ENCODE peak calls at places on chromosomes 7 and 10, in nine cellular contexts. One of them, this sample, is unnamed.

GRCh38 chr10:79929409-79929904 is 19.4 kb downstream of the SFTPD start:
- DNase-seq in AG04449: no peak
- DNase-seq in choroid plexus epithelial cell: peak; percentile 75
- DNase-seq in cerebellum: peak; percentile 53
- DNase-seq in posterior cingulate gyrus: peak; percentile 95
- DNase-seq in CD8-positive, alpha-beta memory T cell: peak; percentile 52
- DNase-seq in stimulated activated CD4-positive, alpha-beta T cell treated with anti-CD3 and anti-CD28 coated beads, Interleukin-1b, Interleukin-23, amount 100 ng/mL, for 24 hours: peak; percentile 69
- DNase-seq in effector memory CD8-positive, alpha-beta T cell: peak; percentile 64
- DNase-seq in activated T-cell treated with anti-CD3 and anti-CD28 coated beads, Interleukin-2, amount 50 U/mL, for 24 hours: peak; percentile 84
- DNase-seq in this sample: peak; percentile 69

GRCh38 chr10:92544296-92544695 is 29.6 kb downstream of the IDE start:
- DNase-seq in AG04449: no peak
- DNase-seq in choroid plexus epithelial cell: peak; percentile 24
- DNase-seq in cerebellum: no peak
- DNase-seq in posterior cingulate gyrus: no peak
- DNase-seq in CD8-positive, alpha-beta memory T cell: no peak
- DNase-seq in stimulated activated CD4-positive, alpha-beta T cell treated with anti-CD3 and anti-CD28 coated beads, Interleukin-1b, Interleukin-23, amount 100 ng/mL, for 24 hours: no peak
- DNase-seq in effector memory CD8-positive, alpha-beta T cell: no peak
- DNase-seq in activated T-cell treated with anti-CD3 and anti-CD28 coated beads, Interleukin-2, amount 50 U/mL, for 24 hours: no peak
- DNase-seq in this sample: no peak

GRCh38 chr10:77638766-77639101 is 1.1 kb upstream of the KCNMA1 start:
- DNase-seq in AG04449: no peak
- DNase-seq in choroid plexus epithelial cell: no peak
- DNase-seq in cerebellum: no peak
- DNase-seq in posterior cingulate gyrus: no peak
- DNase-seq in CD8-positive, alpha-beta memory T cell: no peak
- DNase-seq in stimulated activated CD4-positive, alpha-beta T cell treated with anti-CD3 and anti-CD28 coated beads, Interleukin-1b, Interleukin-23, amount 100 ng/mL, for 24 hours: no peak
- DNase-seq in effector memory CD8-positive, alpha-beta T cell: no peak
- DNase-seq in activated T-cell treated with anti-CD3 and anti-CD28 coated beads, Interleukin-2, amount 50 U/mL, for 24 hours: no peak
- DNase-seq in this sample: no peak

GRCh38 chr10:533186-533585 is 156.3 kb downstream of the DIP2C start:
- DNase-seq in AG04449: no peak
- DNase-seq in choroid plexus epithelial cell: no peak
- DNase-seq in cerebellum: no peak
- DNase-seq in posterior cingulate gyrus: no peak
- DNase-seq in CD8-positive, alpha-beta memory T cell: no peak
- DNase-seq in stimulated activated CD4-positive, alpha-beta T cell treated with anti-CD3 and anti-CD28 coated beads, Interleukin-1b, Interleukin-23, amount 100 ng/mL, for 24 hours: no peak
- DNase-seq in effector memory CD8-positive, alpha-beta T cell: no peak
- DNase-seq in activated T-cell treated with anti-CD3 and anti-CD28 coated beads, Interleukin-2, amount 50 U/mL, for 24 hours: no peak
- DNase-seq in this sample: no peak

GRCh38 chr10:69914373-69915268 is 112.9 kb downstream of the COL13A1 start:
- DNase-seq in AG04449: no peak
- DNase-seq in choroid plexus epithelial cell: peak; percentile 80
- DNase-seq in cerebellum: peak; percentile 90
- DNase-seq in posterior cingulate gyrus: peak; percentile 95
- DNase-seq in CD8-positive, alpha-beta memory T cell: peak; percentile 14
- DNase-seq in stimulated activated CD4-positive, alpha-beta T cell treated with anti-CD3 and anti-CD28 coated beads, Interleukin-1b, Interleukin-23, amount 100 ng/mL, for 24 hours: peak; percentile 38
- DNase-seq in effector memory CD8-positive, alpha-beta T cell: peak; percentile 34
- DNase-seq in activated T-cell treated with anti-CD3 and anti-CD28 coated beads, Interleukin-2, amount 50 U/mL, for 24 hours: peak; percentile 72
- DNase-seq in this sample: peak; percentile 83

GRCh38 chr10:73922007-73922863 is 11.3 kb downstream of the PLAU start:
- DNase-seq in AG04449: no peak
- DNase-seq in choroid plexus epithelial cell: no peak
- DNase-seq in cerebellum: no peak
- DNase-seq in posterior cingulate gyrus: no peak
- DNase-seq in CD8-positive, alpha-beta memory T cell: peak; percentile 61
- DNase-seq in stimulated activated CD4-positive, alpha-beta T cell treated with anti-CD3 and anti-CD28 coated beads, Interleukin-1b, Interleukin-23, amount 100 ng/mL, for 24 hours: no peak
- DNase-seq in effector memory CD8-positive, alpha-beta T cell: no peak
- DNase-seq in activated T-cell treated with anti-CD3 and anti-CD28 coated beads, Interleukin-2, amount 50 U/mL, for 24 hours: no peak
- DNase-seq in this sample: no peak

GRCh38 chr10:124048371-124049290 is 44.8 kb downstream of the CHST15 start:
- DNase-seq in AG04449: no peak
- DNase-seq in choroid plexus epithelial cell: peak; percentile 92
- DNase-seq in cerebellum: no peak
- DNase-seq in posterior cingulate gyrus: peak; percentile 65
- DNase-seq in CD8-positive, alpha-beta memory T cell: no peak
- DNase-seq in stimulated activated CD4-positive, alpha-beta T cell treated with anti-CD3 and anti-CD28 coated beads, Interleukin-1b, Interleukin-23, amount 100 ng/mL, for 24 hours: no peak
- DNase-seq in effector memory CD8-positive, alpha-beta T cell: no peak
- DNase-seq in activated T-cell treated with anti-CD3 and anti-CD28 coated beads, Interleukin-2, amount 50 U/mL, for 24 hours: no peak
- DNase-seq in this sample: no peak

GRCh38 chr10:78260141-78260540 is 226.5 kb downstream of the RPS24 start:
- DNase-seq in AG04449: no peak
- DNase-seq in choroid plexus epithelial cell: peak; percentile 17
- DNase-seq in cerebellum: no peak
- DNase-seq in posterior cingulate gyrus: no peak
- DNase-seq in CD8-positive, alpha-beta memory T cell: no peak
- DNase-seq in stimulated activated CD4-positive, alpha-beta T cell treated with anti-CD3 and anti-CD28 coated beads, Interleukin-1b, Interleukin-23, amount 100 ng/mL, for 24 hours: no peak
- DNase-seq in effector memory CD8-positive, alpha-beta T cell: no peak
- DNase-seq in activated T-cell treated with anti-CD3 and anti-CD28 coated beads, Interleukin-2, amount 50 U/mL, for 24 hours: no peak
- DNase-seq in this sample: peak; percentile 41

GRCh38 chr10:93071177-93071472 is 2.6 kb upstream of the CYP26A1 start:
- DNase-seq in AG04449: no peak
- DNase-seq in choroid plexus epithelial cell: no peak
- DNase-seq in cerebellum: no peak
- DNase-seq in posterior cingulate gyrus: peak; percentile 36
- DNase-seq in CD8-positive, alpha-beta memory T cell: no peak
- DNase-seq in stimulated activated CD4-positive, alpha-beta T cell treated with anti-CD3 and anti-CD28 coated beads, Interleukin-1b, Interleukin-23, amount 100 ng/mL, for 24 hours: no peak
- DNase-seq in effector memory CD8-positive, alpha-beta T cell: no peak
- DNase-seq in activated T-cell treated with anti-CD3 and anti-CD28 coated beads, Interleukin-2, amount 50 U/mL, for 24 hours: no peak
- DNase-seq in this sample: no peak

GRCh38 chr10:57624066-57624465 is 643.6 kb downstream of the IPMK start:
- DNase-seq in AG04449: no peak
- DNase-seq in choroid plexus epithelial cell: peak; percentile 1
- DNase-seq in cerebellum: no peak
- DNase-seq in posterior cingulate gyrus: no peak
- DNase-seq in CD8-positive, alpha-beta memory T cell: no peak
- DNase-seq in stimulated activated CD4-positive, alpha-beta T cell treated with anti-CD3 and anti-CD28 coated beads, Interleukin-1b, Interleukin-23, amount 100 ng/mL, for 24 hours: no peak
- DNase-seq in effector memory CD8-positive, alpha-beta T cell: no peak
- DNase-seq in activated T-cell treated with anti-CD3 and anti-CD28 coated beads, Interleukin-2, amount 50 U/mL, for 24 hours: no peak
- DNase-seq in this sample: no peak

GRCh38 chr7:64098-64521 is 128.3 kb upstream of the FAM20C start:
- DNase-seq in AG04449: no peak
- DNase-seq in choroid plexus epithelial cell: peak; percentile 87
- DNase-seq in cerebellum: peak; percentile 49
- DNase-seq in posterior cingulate gyrus: peak; percentile 97
- DNase-seq in CD8-positive, alpha-beta memory T cell: no peak
- DNase-seq in stimulated activated CD4-positive, alpha-beta T cell treated with anti-CD3 and anti-CD28 coated beads, Interleukin-1b, Interleukin-23, amount 100 ng/mL, for 24 hours: no peak
- DNase-seq in effector memory CD8-positive, alpha-beta T cell: no peak
- DNase-seq in activated T-cell treated with anti-CD3 and anti-CD28 coated beads, Interleukin-2, amount 50 U/mL, for 24 hours: no peak
- DNase-seq in this sample: peak; percentile 68

GRCh38 chr7:106952658-106953231 is 87.7 kb downstream of the PIK3CG start:
- DNase-seq in AG04449: no peak
- DNase-seq in choroid plexus epithelial cell: no peak
- DNase-seq in cerebellum: no peak
- DNase-seq in posterior cingulate gyrus: no peak
- DNase-seq in CD8-positive, alpha-beta memory T cell: no peak
- DNase-seq in stimulated activated CD4-positive, alpha-beta T cell treated with anti-CD3 and anti-CD28 coated beads, Interleukin-1b, Interleukin-23, amount 100 ng/mL, for 24 hours: no peak
- DNase-seq in effector memory CD8-positive, alpha-beta T cell: no peak
- DNase-seq in activated T-cell treated with anti-CD3 and anti-CD28 coated beads, Interleukin-2, amount 50 U/mL, for 24 hours: no peak
- DNase-seq in this sample: no peak

GRCh38 chr7:124497209-124497608 is 268.4 kb downstream of the GPR37 start:
- DNase-seq in AG04449: no peak
- DNase-seq in choroid plexus epithelial cell: no peak
- DNase-seq in cerebellum: no peak
- DNase-seq in posterior cingulate gyrus: no peak
- DNase-seq in CD8-positive, alpha-beta memory T cell: no peak
- DNase-seq in stimulated activated CD4-positive, alpha-beta T cell treated with anti-CD3 and anti-CD28 coated beads, Interleukin-1b, Interleukin-23, amount 100 ng/mL, for 24 hours: no peak
- DNase-seq in effector memory CD8-positive, alpha-beta T cell: no peak
- DNase-seq in activated T-cell treated with anti-CD3 and anti-CD28 coated beads, Interleukin-2, amount 50 U/mL, for 24 hours: no peak
- DNase-seq in this sample: no peak

GRCh38 chr7:106372595-106373318 is 88.0 kb upstream of the NAMPT start:
- DNase-seq in AG04449: no peak
- DNase-seq in choroid plexus epithelial cell: no peak
- DNase-seq in cerebellum: no peak
- DNase-seq in posterior cingulate gyrus: no peak
- DNase-seq in CD8-positive, alpha-beta memory T cell: no peak
- DNase-seq in stimulated activated CD4-positive, alpha-beta T cell treated with anti-CD3 and anti-CD28 coated beads, Interleukin-1b, Interleukin-23, amount 100 ng/mL, for 24 hours: no peak
- DNase-seq in effector memory CD8-positive, alpha-beta T cell: no peak
- DNase-seq in activated T-cell treated with anti-CD3 and anti-CD28 coated beads, Interleukin-2, amount 50 U/mL, for 24 hours: no peak
- DNase-seq in this sample: no peak

GRCh38 chr7:75928600-75928939 is 13.6 kb downstream of the POR start:
- DNase-seq in AG04449: no peak
- DNase-seq in choroid plexus epithelial cell: no peak
- DNase-seq in cerebellum: no peak
- DNase-seq in posterior cingulate gyrus: no peak
- DNase-seq in CD8-positive, alpha-beta memory T cell: peak; percentile 49
- DNase-seq in stimulated activated CD4-positive, alpha-beta T cell treated with anti-CD3 and anti-CD28 coated beads, Interleukin-1b, Interleukin-23, amount 100 ng/mL, for 24 hours: no peak
- DNase-seq in effector memory CD8-positive, alpha-beta T cell: no peak
- DNase-seq in activated T-cell treated with anti-CD3 and anti-CD28 coated beads, Interleukin-2, amount 50 U/mL, for 24 hours: peak; percentile 38
- DNase-seq in this sample: no peak

GRCh38 chr10:17409170-17409733 is 45.1 kb downstream of the ST8SIA6 start:
- DNase-seq in AG04449: no peak
- DNase-seq in choroid plexus epithelial cell: peak; percentile 54
- DNase-seq in cerebellum: no peak
- DNase-seq in posterior cingulate gyrus: no peak
- DNase-seq in CD8-positive, alpha-beta memory T cell: peak; percentile 28
- DNase-seq in stimulated activated CD4-positive, alpha-beta T cell treated with anti-CD3 and anti-CD28 coated beads, Interleukin-1b, Interleukin-23, amount 100 ng/mL, for 24 hours: no peak
- DNase-seq in effector memory CD8-positive, alpha-beta T cell: no peak
- DNase-seq in activated T-cell treated with anti-CD3 and anti-CD28 coated beads, Interleukin-2, amount 50 U/mL, for 24 hours: no peak
- DNase-seq in this sample: no peak

GRCh38 chr10:1374501-1374900 is 318.3 kb downstream of the WDR37 start:
- DNase-seq in AG04449: no peak
- DNase-seq in choroid plexus epithelial cell: no peak
- DNase-seq in cerebellum: no peak
- DNase-seq in posterior cingulate gyrus: peak; percentile 48
- DNase-seq in CD8-positive, alpha-beta memory T cell: no peak
- DNase-seq in stimulated activated CD4-positive, alpha-beta T cell treated with anti-CD3 and anti-CD28 coated beads, Interleukin-1b, Interleukin-23, amount 100 ng/mL, for 24 hours: no peak
- DNase-seq in effector memory CD8-positive, alpha-beta T cell: no peak
- DNase-seq in activated T-cell treated with anti-CD3 and anti-CD28 coated beads, Interleukin-2, amount 50 U/mL, for 24 hours: no peak
- DNase-seq in this sample: no peak

GRCh38 chr10:86291616-86292340 is 74.8 kb downstream of the GRID1 start:
- DNase-seq in AG04449: no peak
- DNase-seq in choroid plexus epithelial cell: no peak
- DNase-seq in cerebellum: no peak
- DNase-seq in posterior cingulate gyrus: peak; percentile 81
- DNase-seq in CD8-positive, alpha-beta memory T cell: no peak
- DNase-seq in stimulated activated CD4-positive, alpha-beta T cell treated with anti-CD3 and anti-CD28 coated beads, Interleukin-1b, Interleukin-23, amount 100 ng/mL, for 24 hours: no peak
- DNase-seq in effector memory CD8-positive, alpha-beta T cell: no peak
- DNase-seq in activated T-cell treated with anti-CD3 and anti-CD28 coated beads, Interleukin-2, amount 50 U/mL, for 24 hours: no peak
- DNase-seq in this sample: no peak

GRCh38 chr7:30280631-30281030 is 3.8 kb upstream of the ZNRF2 start:
- DNase-seq in AG04449: no peak
- DNase-seq in choroid plexus epithelial cell: no peak
- DNase-seq in cerebellum: no peak
- DNase-seq in posterior cingulate gyrus: peak; percentile 60
- DNase-seq in CD8-positive, alpha-beta memory T cell: no peak
- DNase-seq in stimulated activated CD4-positive, alpha-beta T cell treated with anti-CD3 and anti-CD28 coated beads, Interleukin-1b, Interleukin-23, amount 100 ng/mL, for 24 hours: no peak
- DNase-seq in effector memory CD8-positive, alpha-beta T cell: no peak
- DNase-seq in activated T-cell treated with anti-CD3 and anti-CD28 coated beads, Interleukin-2, amount 50 U/mL, for 24 hours: no peak
- DNase-seq in this sample: no peak

GRCh38 chr10:22029450-22030236 is 26.1 kb upstream of the DNAJC1 start:
- DNase-seq in AG04449: no peak
- DNase-seq in choroid plexus epithelial cell: peak; percentile 31
- DNase-seq in cerebellum: no peak
- DNase-seq in posterior cingulate gyrus: no peak
- DNase-seq in CD8-positive, alpha-beta memory T cell: no peak
- DNase-seq in stimulated activated CD4-positive, alpha-beta T cell treated with anti-CD3 and anti-CD28 coated beads, Interleukin-1b, Interleukin-23, amount 100 ng/mL, for 24 hours: no peak
- DNase-seq in effector memory CD8-positive, alpha-beta T cell: no peak
- DNase-seq in activated T-cell treated with anti-CD3 and anti-CD28 coated beads, Interleukin-2, amount 50 U/mL, for 24 hours: no peak
- DNase-seq in this sample: no peak

GRCh38 chr7:76149847-76150691 is 51.6 kb upstream of the SRRM3 start:
- DNase-seq in AG04449: no peak
- DNase-seq in choroid plexus epithelial cell: no peak
- DNase-seq in cerebellum: peak; percentile 58
- DNase-seq in posterior cingulate gyrus: peak; percentile 88
- DNase-seq in CD8-positive, alpha-beta memory T cell: no peak
- DNase-seq in stimulated activated CD4-positive, alpha-beta T cell treated with anti-CD3 and anti-CD28 coated beads, Interleukin-1b, Interleukin-23, amount 100 ng/mL, for 24 hours: no peak
- DNase-seq in effector memory CD8-positive, alpha-beta T cell: no peak
- DNase-seq in activated T-cell treated with anti-CD3 and anti-CD28 coated beads, Interleukin-2, amount 50 U/mL, for 24 hours: no peak
- DNase-seq in this sample: no peak

GRCh38 chr7:143240323-143241168 is 18.7 kb downstream of the TAS2R40 start:
- DNase-seq in AG04449: peak; percentile 60
- DNase-seq in choroid plexus epithelial cell: peak; percentile 95
- DNase-seq in cerebellum: peak; percentile 62
- DNase-seq in posterior cingulate gyrus: peak; percentile 94
- DNase-seq in CD8-positive, alpha-beta memory T cell: peak; percentile 68
- DNase-seq in stimulated activated CD4-positive, alpha-beta T cell treated with anti-CD3 and anti-CD28 coated beads, Interleukin-1b, Interleukin-23, amount 100 ng/mL, for 24 hours: peak; percentile 47
- DNase-seq in effector memory CD8-positive, alpha-beta T cell: peak; percentile 61
- DNase-seq in activated T-cell treated with anti-CD3 and anti-CD28 coated beads, Interleukin-2, amount 50 U/mL, for 24 hours: peak; percentile 64
- DNase-seq in this sample: peak; percentile 65

GRCh38 chr10:50586740-50587088 is 37.0 kb downstream of the SGMS1 start:
- DNase-seq in AG04449: no peak
- DNase-seq in choroid plexus epithelial cell: no peak
- DNase-seq in cerebellum: no peak
- DNase-seq in posterior cingulate gyrus: no peak
- DNase-seq in CD8-positive, alpha-beta memory T cell: no peak
- DNase-seq in stimulated activated CD4-positive, alpha-beta T cell treated with anti-CD3 and anti-CD28 coated beads, Interleukin-1b, Interleukin-23, amount 100 ng/mL, for 24 hours: no peak
- DNase-seq in effector memory CD8-positive, alpha-beta T cell: no peak
- DNase-seq in activated T-cell treated with anti-CD3 and anti-CD28 coated beads, Interleukin-2, amount 50 U/mL, for 24 hours: no peak
- DNase-seq in this sample: no peak

GRCh38 chr7:48028937-48029336 is at the start of gene SUN3:
- DNase-seq in AG04449: no peak
- DNase-seq in choroid plexus epithelial cell: no peak
- DNase-seq in cerebellum: no peak
- DNase-seq in posterior cingulate gyrus: no peak
- DNase-seq in CD8-positive, alpha-beta memory T cell: no peak
- DNase-seq in stimulated activated CD4-positive, alpha-beta T cell treated with anti-CD3 and anti-CD28 coated beads, Interleukin-1b, Interleukin-23, amount 100 ng/mL, for 24 hours: no peak
- DNase-seq in effector memory CD8-positive, alpha-beta T cell: no peak
- DNase-seq in activated T-cell treated with anti-CD3 and anti-CD28 coated beads, Interleukin-2, amount 50 U/mL, for 24 hours: no peak
- DNase-seq in this sample: no peak

GRCh38 chr10:47409171-47409865 is 25.2 kb upstream of the ZNF488 start:
- DNase-seq in AG04449: no peak
- DNase-seq in choroid plexus epithelial cell: no peak
- DNase-seq in cerebellum: no peak
- DNase-seq in posterior cingulate gyrus: peak; percentile 77
- DNase-seq in CD8-positive, alpha-beta memory T cell: no peak
- DNase-seq in stimulated activated CD4-positive, alpha-beta T cell treated with anti-CD3 and anti-CD28 coated beads, Interleukin-1b, Interleukin-23, amount 100 ng/mL, for 24 hours: no peak
- DNase-seq in effector memory CD8-positive, alpha-beta T cell: no peak
- DNase-seq in activated T-cell treated with anti-CD3 and anti-CD28 coated beads, Interleukin-2, amount 50 U/mL, for 24 hours: no peak
- DNase-seq in this sample: no peak

GRCh38 chr7:22945584-22945983 is 68.3 kb downstream of the HYCC1 start:
- DNase-seq in AG04449: no peak
- DNase-seq in choroid plexus epithelial cell: no peak
- DNase-seq in cerebellum: no peak
- DNase-seq in posterior cingulate gyrus: no peak
- DNase-seq in CD8-positive, alpha-beta memory T cell: no peak
- DNase-seq in stimulated activated CD4-positive, alpha-beta T cell treated with anti-CD3 and anti-CD28 coated beads, Interleukin-1b, Interleukin-23, amount 100 ng/mL, for 24 hours: no peak
- DNase-seq in effector memory CD8-positive, alpha-beta T cell: no peak
- DNase-seq in activated T-cell treated with anti-CD3 and anti-CD28 coated beads, Interleukin-2, amount 50 U/mL, for 24 hours: no peak
- DNase-seq in this sample: no peak

GRCh38 chr7:22574756-22575517 is 74.9 kb upstream of the STEAP1B start:
- DNase-seq in AG04449: no peak
- DNase-seq in choroid plexus epithelial cell: no peak
- DNase-seq in cerebellum: no peak
- DNase-seq in posterior cingulate gyrus: no peak
- DNase-seq in CD8-positive, alpha-beta memory T cell: no peak
- DNase-seq in stimulated activated CD4-positive, alpha-beta T cell treated with anti-CD3 and anti-CD28 coated beads, Interleukin-1b, Interleukin-23, amount 100 ng/mL, for 24 hours: no peak
- DNase-seq in effector memory CD8-positive, alpha-beta T cell: no peak
- DNase-seq in activated T-cell treated with anti-CD3 and anti-CD28 coated beads, Interleukin-2, amount 50 U/mL, for 24 hours: no peak
- DNase-seq in this sample: no peak

GRCh38 chr7:127514499-127514898 is 70.9 kb downstream of the GCC1 start:
- DNase-seq in AG04449: peak; percentile 16
- DNase-seq in choroid plexus epithelial cell: peak; percentile 72
- DNase-seq in cerebellum: peak; percentile 23
- DNase-seq in posterior cingulate gyrus: no peak
- DNase-seq in CD8-positive, alpha-beta memory T cell: peak; percentile 15
- DNase-seq in stimulated activated CD4-positive, alpha-beta T cell treated with anti-CD3 and anti-CD28 coated beads, Interleukin-1b, Interleukin-23, amount 100 ng/mL, for 24 hours: no peak
- DNase-seq in effector memory CD8-positive, alpha-beta T cell: no peak
- DNase-seq in activated T-cell treated with anti-CD3 and anti-CD28 coated beads, Interleukin-2, amount 50 U/mL, for 24 hours: no peak
- DNase-seq in this sample: no peak

GRCh38 chr7:149686001-149686400 is 87.4 kb downstream of the ZNF467 start:
- DNase-seq in AG04449: peak; percentile 52
- DNase-seq in choroid plexus epithelial cell: peak; percentile 68
- DNase-seq in cerebellum: no peak
- DNase-seq in posterior cingulate gyrus: no peak
- DNase-seq in CD8-positive, alpha-beta memory T cell: no peak
- DNase-seq in stimulated activated CD4-positive, alpha-beta T cell treated with anti-CD3 and anti-CD28 coated beads, Interleukin-1b, Interleukin-23, amount 100 ng/mL, for 24 hours: no peak
- DNase-seq in effector memory CD8-positive, alpha-beta T cell: no peak
- DNase-seq in activated T-cell treated with anti-CD3 and anti-CD28 coated beads, Interleukin-2, amount 50 U/mL, for 24 hours: no peak
- DNase-seq in this sample: no peak

GRCh38 chr7:130047801-130048200 is 3.4 kb downstream of the ZC3HC1 start:
- DNase-seq in AG04449: no peak
- DNase-seq in choroid plexus epithelial cell: no peak
- DNase-seq in cerebellum: no peak
- DNase-seq in posterior cingulate gyrus: no peak
- DNase-seq in CD8-positive, alpha-beta memory T cell: no peak
- DNase-seq in stimulated activated CD4-positive, alpha-beta T cell treated with anti-CD3 and anti-CD28 coated beads, Interleukin-1b, Interleukin-23, amount 100 ng/mL, for 24 hours: no peak
- DNase-seq in effector memory CD8-positive, alpha-beta T cell: no peak
- DNase-seq in activated T-cell treated with anti-CD3 and anti-CD28 coated beads, Interleukin-2, amount 50 U/mL, for 24 hours: no peak
- DNase-seq in this sample: no peak

GRCh38 chr7:69162931-69163330 is 435.3 kb upstream of the AUTS2 start:
- DNase-seq in AG04449: peak; percentile 26
- DNase-seq in choroid plexus epithelial cell: no peak
- DNase-seq in cerebellum: no peak
- DNase-seq in posterior cingulate gyrus: no peak
- DNase-seq in CD8-positive, alpha-beta memory T cell: no peak
- DNase-seq in stimulated activated CD4-positive, alpha-beta T cell treated with anti-CD3 and anti-CD28 coated beads, Interleukin-1b, Interleukin-23, amount 100 ng/mL, for 24 hours: no peak
- DNase-seq in effector memory CD8-positive, alpha-beta T cell: no peak
- DNase-seq in activated T-cell treated with anti-CD3 and anti-CD28 coated beads, Interleukin-2, amount 50 U/mL, for 24 hours: no peak
- DNase-seq in this sample: no peak